ENCODE peak calls at places on chromosomes 16 and 17, in four cellular contexts. P, O, G and D are unnamed samples.

GRCh38 chr17:50768348-50768761 is 1.0 kb upstream of the ANKRD40CL start:
- DNase-seq in G (no peak), P (peak), O (no peak), D (no peak)

GRCh38 chr17:2197271-2197670 is 106.3 kb downstream of the SMG6 start:
- DNase-seq in O (no peak), G (no peak), P (no peak), D (no peak)

GRCh38 chr17:36812762-36813161 is 124.5 kb upstream of the LHX1 start:
- DNase-seq in P (no peak), O (no peak), G (no peak), D (no peak)

GRCh38 chr17:7923290-7923628 is 6.4 kb downstream of the KCNAB3 start:
- DNase-seq in P (no peak), G (no peak), O (no peak), D (no peak)

GRCh38 chr16:53844796-53845195 is 140.8 kb downstream of the FTO start:
- DNase-seq in O (no peak), G (no peak), P (no peak), D (no peak)

GRCh38 chr16:65657051-65657450 is 535.2 kb upstream of the CDH11 start:
- DNase-seq in P (no peak), G (no peak), O (no peak), D (no peak)

GRCh38 chr17:3732171-3732570 is 8.5 kb downstream of the HASPIN start:
- DNase-seq in G (no peak), O (no peak), P (no peak), D (no peak)

GRCh38 chr17:37490022-37490587 is 414 bp downstream of the DUSP14 start:
- DNase-seq in P (peak), G (peak), O (no peak), D (peak)

GRCh38 chr17:77383613-77384608 is 243.1 kb downstream of the SEC14L1 start:
- DNase-seq in O (no peak), P (no peak), G (no peak), D (no peak)

GRCh38 chr16:30567991-30568638 is 3.4 kb downstream of the ZNF688 start:
- DNase-seq in P (no peak), O (no peak), G (peak), D (peak)

GRCh38 chr17:3681565-3681964 is 13.0 kb downstream of the EMC6 start:
- DNase-seq in O (no peak), G (no peak), P (no peak), D (no peak)

GRCh38 chr16:86171329-86171728 is 272.4 kb downstream of the IRF8 start:
- DNase-seq in O (no peak), G (no peak), P (no peak), D (no peak)

GRCh38 chr16:89246903-89247733 is 29.6 kb downstream of the ZNF778 start:
- DNase-seq in G (peak), O (peak), P (peak), D (peak)

GRCh38 chr17:42405963-42406495 is 17.0 kb downstream of the CAVIN1 start:
- DNase-seq in G (peak), P (peak), O (no peak), D (peak)

GRCh38 chr16:53434436-53435065 is at the start of gene RBL2:
- DNase-seq in G (peak), P (peak), O (no peak), D (peak)

GRCh38 chr16:79703066-79703465 is 102.5 kb upstream of the MAF start:
- DNase-seq in G (no peak), P (no peak), O (no peak), D (no peak)

GRCh38 chr17:62696256-62696655 is 68.8 kb downstream of the MRC2 start:
- DNase-seq in O (no peak), P (no peak), G (no peak), D (no peak)

GRCh38 chr17:19727466-19728113 is 11.2 kb upstream of the SLC47A2 start:
- DNase-seq in G (no peak), O (no peak), P (peak), D (no peak)

GRCh38 chr17:57403241-57403640 is 146.9 kb downstream of the MSI2 start:
- DNase-seq in P (no peak), G (no peak), O (no peak), D (no peak)

GRCh38 chr17:71342726-71343125 is 778.1 kb upstream of the SOX9 start:
- DNase-seq in P (no peak), G (no peak), O (no peak), D (no peak)

GRCh38 chr17:22267019-22267418 is 574.7 kb downstream of the KCNJ18 start:
- DNase-seq in O (no peak), G (no peak), P (no peak), D (no peak)

GRCh38 chr16:1030381-1030901 is 42.1 kb upstream of the SSTR5 start:
- DNase-seq in G (no peak), O (no peak), P (no peak), D (no peak)

GRCh38 chr17:61485067-61485775 is 33.0 kb downstream of the TBX4 start:
- DNase-seq in G (no peak), P (no peak), O (no peak), D (no peak)

GRCh38 chr17:82021728-82022309 is 859 bp downstream of the CENPX start:
- DNase-seq in O (no peak), P (peak), G (no peak), D (no peak)

GRCh38 chr16:77807-78443 is at the start of gene MPG:
- DNase-seq in G (peak), O (no peak), P (peak), D (peak)

GRCh38 chr16:71966932-71967331 is 33.3 kb downstream of the PKD1L3 start:
- DNase-seq in P (no peak), G (no peak), O (no peak), D (no peak)

GRCh38 chr16:85846461-85846860 is 47.0 kb downstream of the COX4I1 start:
- DNase-seq in O (no peak), G (no peak), P (no peak), D (no peak)

GRCh38 chr16:1712791-1713261 is 6.8 kb downstream of the MAPK8IP3 start:
- DNase-seq in P (no peak), G (no peak), O (no peak), D (no peak)

GRCh38 chr16:20871935-20872815 is 28.0 kb downstream of the DCUN1D3 start:
- DNase-seq in O (no peak), P (no peak), G (no peak), D (no peak)

GRCh38 chr16:2482181-2483107 is 7.5 kb downstream of the TBC1D24 start:
- DNase-seq in O (no peak), P (no peak), G (no peak), D (no peak)

GRCh38 chr17:8176197-8176940 is at the start of gene TMEM107:
- DNase-seq in G (peak), P (peak), O (no peak), D (peak)

GRCh38 chr17:10063730-10064221 is 134.6 kb downstream of the GAS7 start:
- DNase-seq in P (no peak), G (no peak), O (no peak), D (no peak)

GRCh38 chr17:4673169-4673568 is 30.8 kb downstream of the PELP1 start:
- DNase-seq in O (no peak), P (no peak), G (no peak), D (no peak)

GRCh38 chr17:36861531-36861930 is 75.7 kb upstream of the LHX1 start:
- DNase-seq in G (no peak), P (no peak), O (no peak), D (no peak)

GRCh38 chr17:17109896-17110295 is 67.6 kb downstream of the MPRIP start:
- DNase-seq in G (peak), P (peak), O (no peak), D (peak)

GRCh38 chr16:15981382-15981781 is 32.0 kb downstream of the ABCC1 start:
- DNase-seq in G (no peak), P (no peak), O (no peak), D (no peak)

GRCh38 chr16:89507834-89508590 is at the start of gene SPG7:
- DNase-seq in O (peak), G (peak), P (peak), D (peak)

GRCh38 chr17:45129940-45130639 is 2.2 kb downstream of the PLCD3 start:
- DNase-seq in G (no peak), P (peak), O (no peak), D (no peak)

GRCh38 chr16:65285128-65286120 is 163.6 kb upstream of the CDH11 start:
- DNase-seq in P (no peak), O (no peak), G (no peak), D (no peak)

GRCh38 chr16:3907586-3907985 is 27.1 kb upstream of the CREBBP start:
- DNase-seq in G (no peak), O (no peak), P (no peak), D (no peak)

GRCh38 chr16:3908951-3909437 is 28.5 kb upstream of the CREBBP start:
- DNase-seq in P (no peak), G (no peak), O (no peak), D (no peak)

GRCh38 chr16:3906363-3906762 is 25.9 kb upstream of the CREBBP start:
- DNase-seq in G (no peak), P (no peak), O (no peak), D (no peak)

GRCh38 chr16:3902731-3903130 is 22.2 kb upstream of the CREBBP start:
- DNase-seq in G (no peak), O (no peak), P (no peak), D (no peak)

GRCh38 chr16:3904875-3905274 is 24.4 kb upstream of the CREBBP start:
- DNase-seq in P (no peak), G (no peak), O (no peak), D (no peak)
- H3K4me3 ChIP-seq in P (no peak), G (no peak), O (no peak), D (no peak)

DNA sequence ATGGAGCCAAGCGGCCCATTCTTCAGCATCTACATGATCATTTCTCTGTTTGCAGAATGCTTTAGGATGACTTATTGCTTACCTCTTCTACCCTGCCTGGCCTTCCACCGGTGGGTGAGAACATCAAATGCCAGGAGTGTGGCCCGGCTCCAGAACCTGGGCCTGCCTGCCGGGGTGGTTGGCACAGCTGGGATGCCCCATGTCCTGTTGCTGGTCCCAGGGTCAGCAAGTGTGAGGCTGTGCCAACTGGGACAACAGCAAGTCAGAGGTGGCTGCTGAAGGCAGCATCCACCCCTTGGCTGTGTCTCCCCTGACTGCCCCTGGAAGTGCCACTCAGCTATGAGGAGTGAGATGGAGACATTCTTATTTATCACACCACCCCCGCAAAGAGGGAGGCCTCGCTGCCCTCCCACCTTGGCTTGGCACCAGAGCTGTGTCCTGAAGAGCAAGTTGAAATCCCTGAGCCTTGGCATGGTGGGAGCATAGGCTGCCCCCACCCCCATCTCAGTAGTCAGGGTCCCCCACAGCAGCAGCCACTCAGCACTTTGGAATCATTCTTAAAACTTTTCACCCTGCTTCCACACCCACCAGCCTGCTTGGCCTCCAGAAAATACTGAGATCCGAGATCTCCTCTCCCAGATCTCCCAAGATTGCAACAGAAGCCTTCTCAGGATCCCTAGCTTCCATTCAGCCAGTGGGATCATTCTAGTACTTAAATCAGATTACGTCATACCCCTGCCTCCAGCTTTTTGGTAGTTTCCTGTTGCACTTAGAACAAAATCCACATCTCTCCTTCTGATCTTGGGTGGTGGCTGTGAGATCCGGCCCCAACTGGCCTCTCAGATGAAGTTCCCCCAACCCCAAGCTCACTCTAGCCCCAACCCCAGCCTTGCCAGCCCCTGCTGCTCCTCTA is 127.5 kb downstream of the SOCS1 start:
- DNase-seq in O (no peak), P (no peak), G (no peak), D (no peak)
- H3K27ac ChIP-seq in O (peak), P (peak), G (no peak), D (peak)

DNA sequence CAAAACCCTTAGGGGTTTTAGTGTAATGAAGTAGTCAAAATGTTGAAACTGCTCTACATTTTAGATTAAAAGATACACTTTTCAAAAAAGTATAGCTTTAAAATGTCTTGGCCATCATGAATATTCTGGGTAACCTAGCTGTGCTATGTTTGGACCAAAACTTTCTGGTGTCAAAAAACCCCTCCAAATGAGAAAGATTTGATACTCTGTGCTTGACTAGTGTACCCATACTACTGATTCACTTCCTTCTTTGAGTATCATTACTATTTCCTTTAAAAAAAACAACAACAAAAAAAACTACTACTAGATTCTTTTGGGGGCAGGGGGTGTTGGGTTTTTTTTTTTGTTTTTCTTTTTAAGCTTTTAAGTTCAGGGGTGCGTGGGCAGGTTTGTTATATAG is 37.3 kb downstream of the PTRH2 start:
- DNase-seq in G (no peak), P (no peak), O (no peak), D (no peak)
- H3K4me3 ChIP-seq in G (no peak), P (no peak), O (no peak), D (no peak)

DNA sequence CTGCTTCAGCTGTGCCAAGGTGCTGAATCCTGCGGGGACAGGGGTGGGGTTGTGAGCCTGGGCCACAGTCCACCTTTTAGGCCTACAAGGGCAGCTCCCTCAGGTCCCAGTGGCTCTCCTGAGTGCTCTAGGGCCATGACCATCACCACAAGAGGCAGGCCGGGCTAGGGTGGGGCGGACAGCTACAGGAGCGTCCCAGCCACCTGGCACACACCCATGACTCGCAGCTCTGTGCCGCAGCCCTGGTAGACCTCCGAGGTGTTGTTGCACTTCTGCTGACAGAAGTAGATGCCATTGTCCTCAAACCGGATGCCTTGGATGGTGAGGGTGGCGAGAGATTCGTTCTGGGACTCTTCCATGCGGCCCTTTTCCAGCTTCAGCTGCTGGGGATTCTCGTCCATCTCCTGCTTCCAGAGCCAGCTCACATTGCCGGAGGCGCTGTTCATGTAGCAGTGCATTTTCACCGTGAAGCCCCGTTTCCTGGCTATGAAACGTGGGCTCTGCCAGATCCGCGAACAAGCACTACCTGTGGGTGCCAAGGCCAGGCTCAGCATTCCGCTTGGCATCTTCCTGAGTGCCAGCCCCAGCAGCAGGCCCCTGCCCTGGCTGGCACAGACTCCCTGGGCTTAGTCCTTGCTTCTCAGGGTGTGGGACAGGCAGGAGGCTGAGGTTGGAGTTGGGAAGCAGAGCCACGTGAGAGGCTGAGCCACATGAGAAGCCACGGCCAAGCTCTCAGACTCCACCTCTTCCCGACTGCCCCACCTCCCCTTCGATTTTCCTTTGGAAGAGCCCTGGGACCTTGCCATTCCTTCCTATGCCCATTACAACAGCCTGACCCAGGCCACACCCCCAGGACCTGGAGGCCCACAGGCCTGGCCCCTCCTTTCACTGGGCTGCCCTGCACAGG is 2.0 kb downstream of the CD79B start:
- DNase-seq in G (no peak), O (no peak), P (no peak), D (no peak)
- H3K27ac ChIP-seq in G (peak), O (peak), P (no peak), D (no peak)